ENCODE peak calls at places on chromosomes 3 and 15, in eight cellular contexts. T is IMR-90; P is stimulated activated CD4-positive, alpha-beta T cell treated with anti-CD3 and anti-CD28 coated beads, Interleukin-1b, Interleukin-23, amount 100 ng/mL, for 24 hours; V is central memory CD8-positive, alpha-beta T cell; E is CD8-positive, alpha-beta T cell; U is head of caudate nucleus; W is DMS 273 treated with DMSO at 0.1 percent for 48 hours; H is germinal center. K is an unnamed sample.

GRCh38 chr3:116940719-116941118 is 231.1 kb downstream of the TUSC7 start:
- DNase-seq in T (no peak), P (no peak), V (no peak), E (no peak), U (no peak), W (no peak), H (no peak), K (no peak)

GRCh38 chr3:150078983-150079739 is 108.5 kb upstream of the PFN2 start:
- DNase-seq in T (peak; percentile 95), P (no peak), V (no peak), E (no peak), U (no peak), W (peak; percentile 31), H (no peak), K (no peak)

GRCh38 chr15:47431501-47431900 is 285.8 kb upstream of the SEMA6D start:
- DNase-seq in T (peak; percentile 97), P (no peak), V (no peak), E (no peak), U (no peak), W (no peak), H (no peak), K (no peak)

GRCh38 chr3:170563712-170564423 is 22.0 kb downstream of the SLC7A14 start:
- DNase-seq in T (peak; percentile 82), P (no peak), V (no peak), E (no peak), U (no peak), W (no peak), H (no peak), K (peak; percentile 19)

GRCh38 chr3:114627760-114628159 is 333.9 kb downstream of the TIGIT start:
- DNase-seq in T (peak; percentile 43), P (no peak), V (no peak), E (no peak), U (no peak), W (no peak), H (no peak), K (no peak)

GRCh38 chr3:78516937-78517336 is 1250.9 kb downstream of the ROBO1 start:
- DNase-seq in T (no peak), P (no peak), V (no peak), E (no peak), U (no peak), W (no peak), H (no peak), K (no peak)

GRCh38 chr3:38636464-38636863 is 13.0 kb downstream of the SCN5A start:
- DNase-seq in T (no peak), P (no peak), V (no peak), E (no peak), U (no peak), W (no peak), H (no peak), K (no peak)

GRCh38 chr3:156795890-156796451 is 30.2 kb upstream of the LEKR1 start:
- DNase-seq in T (peak; percentile 84), P (no peak), V (no peak), E (no peak), U (no peak), W (no peak), H (peak; percentile 10), K (no peak)

GRCh38 chr3:113741086-113741485 is 5.0 kb downstream of the NAA50 start:
- DNase-seq in T (no peak), P (no peak), V (no peak), E (no peak), U (no peak), W (no peak), H (no peak), K (no peak)

GRCh38 chr3:12870942-12871341 is 29.6 kb upstream of the RPL32 start:
- DNase-seq in T (peak; percentile 33), P (no peak), V (peak; percentile 43), E (peak; percentile 34), U (no peak), W (no peak), H (peak; percentile 68), K (no peak)

GRCh38 chr3:78728406-78729145 is 1039.2 kb downstream of the ROBO1 start:
- DNase-seq in T (peak; percentile 56), P (no peak), V (no peak), E (no peak), U (peak; percentile 78), W (peak; percentile 77), H (no peak), K (no peak)

GRCh38 chr3:64548200-64548889 is 139.5 kb downstream of the ADAMTS9 start:
- DNase-seq in T (peak; percentile 73), P (no peak), V (no peak), E (no peak), U (no peak), W (no peak), H (no peak), K (no peak)

GRCh38 chr3:52534281-52535183 is 875 bp upstream of the NT5DC2 start:
- DNase-seq in T (peak; percentile 28), P (no peak), V (no peak), E (peak; percentile 22), U (no peak), W (no peak), H (peak; percentile 1), K (no peak)

K was measured in GOT3.